ENCODE peak calls at places on chromosomes 12 and 14, in six cellular contexts. O, H, J, T, M and S are unnamed samples.

GRCh38 chr12:132393245-132393795 is 63.9 kb upstream of the GALNT9 start:
- DNase-seq in M (peak; percentile 44), H (no peak), J (no peak), T (no peak), O (peak; percentile 13), S (peak; percentile 74)

GRCh38 chr14:45679852-45680251 is 426.9 kb upstream of the MIS18BP1 start:
- DNase-seq in H (peak; percentile 71), O (peak; percentile 72), J (peak; percentile 89), M (no peak), T (peak; percentile 92), S (peak; percentile 95)

GRCh38 chr12:1324099-1324498 is 270.3 kb downstream of the FBXL14 start:
- DNase-seq in H (no peak), M (no peak), J (no peak), O (no peak), T (no peak), S (no peak)

GRCh38 chr12:57088442-57089258 is at the start of gene NAB2:
- DNase-seq in M (peak; percentile 99), J (peak; percentile 92), O (peak; percentile 98), H (peak; percentile 99), T (peak; percentile 94), S (peak; percentile 92)

GRCh38 chr14:100336618-100337530 is 13.7 kb downstream of the SLC25A47 start:
- DNase-seq in O (no peak), H (no peak), T (no peak), M (no peak), J (no peak), S (no peak)

GRCh38 chr12:110906088-110906487 is 14.3 kb downstream of the MYL2 start:
- DNase-seq in J (no peak), M (no peak), H (no peak), O (no peak), T (no peak), S (peak; percentile 24)

GRCh38 chr14:32313977-32314376 is 15.1 kb upstream of the AKAP6 start:
- DNase-seq in M (no peak), O (no peak), T (no peak), J (no peak), H (no peak), S (no peak)

GRCh38 chr12:716506-716905 is 35.9 kb upstream of the WNK1 start:
- DNase-seq in T (peak; percentile 57), O (peak; percentile 18), M (peak; percentile 42), J (peak; percentile 52), H (peak; percentile 53), S (no peak)

GRCh38 chr12:97321640-97322039 is 141.0 kb upstream of the RMST start:
- DNase-seq in H (no peak), J (no peak), T (no peak), M (no peak), O (no peak), S (no peak)

GRCh38 chr14:53310412-53310811 is 157.3 kb upstream of the DDHD1 start:
- DNase-seq in T (no peak), M (no peak), O (no peak), J (no peak), H (no peak), S (no peak)

GRCh38 chr14:53304726-53305381 is 151.7 kb upstream of the DDHD1 start:
- DNase-seq in T (peak; percentile 84), J (peak; percentile 79), O (no peak), H (peak; percentile 33), M (no peak), S (no peak)

GRCh38 chr14:53306926-53307325 is 153.8 kb upstream of the DDHD1 start:
- DNase-seq in O (peak; percentile 68), T (peak; percentile 79), H (peak; percentile 12), M (no peak), J (peak; percentile 78), S (peak; percentile 48)

GRCh38 chr14:53306267-53306721 is 153.2 kb upstream of the DDHD1 start:
- DNase-seq in T (peak; percentile 88), M (peak; percentile 74), J (peak; percentile 88), O (peak; percentile 67), H (peak; percentile 50), S (peak; percentile 69)
- H3K4me3 ChIP-seq in T (peak overlapping the region; percentile 45), M (no peak overlapping the region), J (peak overlapping the region; percentile 61), O (peak overlapping the region; percentile 74), H (no peak overlapping the region), S (peak overlapping the region; percentile 86)

GRCh38 chr14:97180304-97181200 is 383.4 kb downstream of the VRK1 start:
- DNase-seq in H (peak; percentile 7), O (peak; percentile 91), J (peak; percentile 76), M (peak; percentile 19), T (peak; percentile 82), S (peak; percentile 92)
- H2AFZ ChIP-seq in H (no peak overlapping the region), O (no peak overlapping the region), J (peak overlapping the region; percentile 34), M (no peak overlapping the region), T (no peak overlapping the region), S (peak overlapping the region; percentile 76)

GRCh38 chr12:51821423-51822260 is 26.9 kb downstream of the FIGNL2 start:
- DNase-seq in T (no peak), J (no peak), M (no peak), H (no peak), O (peak; percentile 63), S (no peak)
- H3K4me3 ChIP-seq in T (peak overlapping the region; percentile 62), J (peak overlapping the region; percentile 57), M (no peak overlapping the region), H (no peak overlapping the region), O (peak overlapping the region; percentile 86), S (peak overlapping the region; percentile 88)

GRCh38 chr14:74217672-74218448 is 21.4 kb upstream of the VSX2 start:
- DNase-seq in M (peak; percentile 84), H (peak; percentile 63), O (peak; percentile 81), J (peak; percentile 11), T (peak; percentile 49), S (peak; percentile 85)
- H2AFZ ChIP-seq in M (peak overlapping the region; percentile 66), H (no peak overlapping the region), O (peak overlapping the region; percentile 73), J (peak overlapping the region; percentile 50), T (no peak overlapping the region), S (peak overlapping the region; percentile 80)

DNA sequence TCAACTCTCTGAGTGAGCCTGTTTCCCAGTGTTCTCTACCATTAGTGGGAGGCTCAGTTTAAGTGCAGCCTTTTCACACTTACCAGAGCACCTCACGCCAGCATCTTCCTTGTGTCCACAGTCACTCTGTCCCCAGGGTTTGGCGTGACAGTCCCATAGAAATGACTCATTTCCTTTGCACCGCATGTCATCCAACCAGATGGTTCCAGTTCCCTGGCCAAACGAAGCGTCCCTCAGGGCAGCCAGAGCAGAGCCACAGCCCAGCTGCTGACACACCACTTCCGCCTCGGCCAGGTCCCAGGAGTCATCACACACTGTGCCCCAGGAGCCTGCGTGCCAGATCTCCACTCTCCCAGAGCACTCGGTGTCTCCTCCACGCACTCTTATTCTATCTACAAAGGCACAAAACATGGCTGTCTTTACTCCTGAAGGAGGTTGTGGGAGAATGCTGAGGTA is 65.4 kb downstream of the ACSM4 start:
- DNase-seq in M (no peak), T (no peak), J (no peak), O (peak; percentile 66), H (peak; percentile 34), S (peak; percentile 24)
- H3K4me3 ChIP-seq in M (no peak overlapping the region), T (no peak overlapping the region), J (no peak overlapping the region), O (peak overlapping the region; percentile 19), H (no peak overlapping the region), S (no peak overlapping the region)

DNA sequence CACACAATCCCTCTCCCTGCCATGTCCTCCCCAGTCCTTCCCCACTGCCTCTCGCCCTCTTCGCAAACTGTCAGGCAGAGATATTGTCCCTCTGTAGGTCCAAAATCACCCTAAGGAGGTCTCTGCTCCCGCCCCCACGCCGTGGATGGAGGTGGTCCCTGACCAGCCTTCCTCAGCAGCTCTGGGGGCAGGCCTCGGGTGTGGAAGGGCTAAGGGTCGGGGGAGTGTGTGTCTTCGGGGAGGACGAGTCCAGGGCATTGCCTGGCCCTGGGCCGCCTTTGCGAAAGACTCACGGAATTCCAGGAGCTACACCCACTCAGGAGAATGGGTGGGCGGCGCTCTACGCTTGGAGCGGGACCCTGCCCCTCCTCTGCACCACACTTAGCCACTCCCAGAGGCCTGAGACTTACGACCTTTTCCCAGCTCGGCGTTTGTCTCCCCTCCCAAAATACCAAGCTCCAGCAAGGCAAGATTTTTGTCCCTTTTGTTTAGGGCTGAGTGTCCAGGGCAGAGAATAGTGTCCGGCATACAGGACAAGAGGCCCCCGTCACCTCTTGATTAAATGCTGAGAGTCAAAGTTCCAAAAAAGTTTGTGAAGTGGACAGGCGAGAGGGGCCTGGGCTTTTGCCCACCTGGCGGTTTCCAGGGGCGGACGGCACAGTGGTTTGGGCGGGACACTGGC is 881 bp downstream of the PYGL start:
- DNase-seq in T (peak; percentile 67), O (peak; percentile 54), J (peak; percentile 52), M (peak; percentile 58), H (peak; percentile 59), S (peak; percentile 68)
- H2AFZ ChIP-seq in T (peak overlapping the region; percentile 78), O (peak overlapping the region; percentile 91), J (peak overlapping the region; percentile 100), M (peak overlapping the region; percentile 97), H (peak overlapping the region; percentile 95), S (peak overlapping the region; percentile 94)

GRCh38 chr14:74350944-74351323 is 2.7 kb downstream of the VRTN start:
- DNase-seq in O (no peak), H (no peak), M (no peak), T (no peak), J (no peak), S (no peak)

GRCh38 chr14:74348735-74349463 is 628 bp downstream of the VRTN start:
- DNase-seq in H (no peak), T (no peak), M (no peak), O (no peak), J (no peak), S (no peak)

GRCh38 chr14:74348241-74348734 is at the start of gene VRTN:
- DNase-seq in H (no peak), J (no peak), O (no peak), T (no peak), M (no peak), S (no peak)

GRCh38 chr14:74350211-74350943 is 2.1 kb downstream of the VRTN start:
- DNase-seq in J (no peak), T (no peak), M (no peak), O (no peak), H (no peak), S (no peak)

GRCh38 chr14:74349757-74350156 is 1.5 kb downstream of the VRTN start:
- DNase-seq in M (peak; percentile 64), O (no peak), T (no peak), J (no peak), H (no peak), S (no peak)
- H3K4me3 ChIP-seq in M (no peak overlapping the region), O (no peak overlapping the region), T (no peak overlapping the region), J (no peak overlapping the region), H (no peak overlapping the region), S (no peak overlapping the region)

DNA sequence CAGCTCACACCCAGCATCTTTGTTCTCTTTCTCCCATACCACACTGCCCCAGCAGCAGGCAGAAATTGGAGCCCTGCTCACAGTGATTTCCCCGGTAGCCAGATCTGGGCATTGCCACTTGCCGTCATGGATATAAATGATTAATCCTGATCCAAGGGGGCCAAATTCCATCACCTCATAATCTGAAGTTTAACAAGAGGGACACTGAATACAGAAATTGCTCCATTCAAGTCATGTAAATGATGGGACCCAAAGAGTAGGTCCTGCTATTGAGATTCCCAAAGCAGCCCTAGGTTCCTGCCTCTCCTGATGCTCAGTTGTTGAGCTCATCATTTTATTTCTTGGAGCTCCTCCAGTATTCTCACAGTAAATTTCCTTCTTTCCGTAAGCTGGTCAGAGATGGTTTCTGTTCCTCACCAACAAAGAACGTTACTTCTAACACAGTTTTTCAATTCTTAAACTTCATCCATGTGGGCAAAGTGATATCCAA is 11.7 kb downstream of the ITPR2 start:
- DNase-seq in O (peak; percentile 45), M (no peak), T (peak; percentile 66), H (no peak), J (peak; percentile 52), S (no peak)
- H2AFZ ChIP-seq in O (no peak overlapping the region), M (no peak overlapping the region), T (peak overlapping the region; percentile 27), H (no peak overlapping the region), J (no peak overlapping the region), S (no peak overlapping the region)